ENCODE peak calls at places on chromosomes 6 and 20, in four cellular contexts. R is right atrium auricular region, L is heart right ventricle, G is PC-9. B is an unnamed sample.

GRCh38 chr20:49446808-49447207 is 35.7 kb downstream of the KCNB1 start:
- DNase-seq in R (peak; percentile 77), L (peak; percentile 92), G (no peak), B (no peak)

GRCh38 chr6:45371924-45372582 is 5.7 kb downstream of the SUPT3H start:
- DNase-seq in R (no peak), L (no peak), G (no peak), B (no peak)

GRCh38 chr20:43473058-43473704 is 15.5 kb downstream of the SRSF6 start:
- DNase-seq in R (no peak), L (no peak), G (no peak), B (no peak)

GRCh38 chr6:33217681-33218080 is 9.4 kb downstream of the RING1 start:
- DNase-seq in R (no peak), L (no peak), G (no peak), B (no peak)

GRCh38 chr6:37283786-37284185 is 25.8 kb upstream of the TMEM217 start:
- DNase-seq in R (peak; percentile 75), L (peak; percentile 63), G (no peak), B (no peak)

GRCh38 chr6:72616406-72617015 is 5.4 kb upstream of the KCNQ5 start:
- DNase-seq in R (no peak), L (no peak), G (no peak), B (no peak)

GRCh38 chr6:133254552-133255228 is 13.5 kb downstream of the EYA4 start:
- DNase-seq in R (no peak), L (no peak), G (peak; percentile 5), B (no peak)

GRCh38 chr6:44192428-44193041 is 24.2 kb upstream of the MYMX start:
- DNase-seq in R (no peak), L (no peak), G (no peak), B (no peak)

GRCh38 chr6:139821669-139822223 is 447.3 kb upstream of the CITED2 start:
- DNase-seq in R (no peak), L (no peak), G (no peak), B (no peak)

GRCh38 chr6:127118505-127119360 is at the start of gene RSPO3:
- DNase-seq in R (no peak), L (no peak), G (peak; percentile 28), B (peak; percentile 21)

GRCh38 chr20:35187584-35188190 is 15.8 kb downstream of the PROCR start:
- DNase-seq in R (no peak), L (no peak), G (no peak), B (no peak)

GRCh38 chr20:49510562-49511117 is 28.2 kb upstream of the KCNB1 start:
- DNase-seq in R (peak; percentile 88), L (peak; percentile 23), G (no peak), B (peak; percentile 45)

GRCh38 chr6:120116343-120116742 is 766.8 kb upstream of the MAN1A1 start:
- DNase-seq in R (no peak), L (no peak), G (no peak), B (no peak)

GRCh38 chr20:59013031-59013951 is 5.9 kb upstream of the TUBB1 start:
- DNase-seq in R (peak; percentile 30), L (no peak), G (no peak), B (no peak)

GRCh38 chr6:46969206-46969605 is 47.5 kb upstream of the ADGRF5 start:
- DNase-seq in R (no peak), L (no peak), G (no peak), B (no peak)

GRCh38 chr6:165668951-165669350 is 5.9 kb upstream of the PDE10A start:
- DNase-seq in R (no peak), L (no peak), G (no peak), B (peak; percentile 47)

GRCh38 chr6:93036835-93037234 is 382.5 kb downstream of the EPHA7 start:
- DNase-seq in R (no peak), L (no peak), G (no peak), B (peak; percentile 9)

GRCh38 chr20:17658648-17658993 is 23.4 kb downstream of the RRBP1 start:
- DNase-seq in R (no peak), L (no peak), G (no peak), B (no peak)

GRCh38 chr20:14374191-14374590 is 36.8 kb upstream of the FLRT3 start:
- DNase-seq in R (no peak), L (no peak), G (no peak), B (no peak)

GRCh38 chr6:161273356-161273751 is 507 bp downstream of the AGPAT4 start:
- DNase-seq in R (no peak), L (peak; percentile 22), G (no peak), B (peak; percentile 62)

GRCh38 chr6:154167163-154167562 is 128.1 kb downstream of the OPRM1 start:
- DNase-seq in R (no peak), L (no peak), G (no peak), B (no peak)

GRCh38 chr6:26232950-26233607 is 131.9 kb upstream of the BTN3A2 start:
- DNase-seq in R (no peak), L (no peak), G (peak; percentile 63), B (no peak)

GRCh38 chr6:75609639-75610590 is 8.2 kb downstream of the SENP6 start:
- DNase-seq in R (no peak), L (no peak), G (no peak), B (no peak)

GRCh38 chr20:25277941-25278521 is 30.1 kb downstream of the PYGB start:
- DNase-seq in R (no peak), L (no peak), G (no peak), B (no peak)
- H3K36me3 ChIP-seq in R (peaks cover 87% of the 10 kb centered on the region), L (peaks cover 95% of the 10 kb centered on the region), G (peaks cover 8% of the 10 kb centered on the region), B (peaks cover 93% of the 10 kb centered on the region)

GRCh38 chr6:150600302-150601017 is 775 bp downstream of the PLEKHG1 start:
- DNase-seq in R (peak; percentile 76), L (peak; percentile 73), G (peak; percentile 65), B (peak; percentile 56)
- H3K27ac ChIP-seq in R (peak overlapping the region; percentile 82), L (peak overlapping the region; percentile 96), G (peak overlapping the region; percentile 51), B (no peak overlapping the region)

DNA sequence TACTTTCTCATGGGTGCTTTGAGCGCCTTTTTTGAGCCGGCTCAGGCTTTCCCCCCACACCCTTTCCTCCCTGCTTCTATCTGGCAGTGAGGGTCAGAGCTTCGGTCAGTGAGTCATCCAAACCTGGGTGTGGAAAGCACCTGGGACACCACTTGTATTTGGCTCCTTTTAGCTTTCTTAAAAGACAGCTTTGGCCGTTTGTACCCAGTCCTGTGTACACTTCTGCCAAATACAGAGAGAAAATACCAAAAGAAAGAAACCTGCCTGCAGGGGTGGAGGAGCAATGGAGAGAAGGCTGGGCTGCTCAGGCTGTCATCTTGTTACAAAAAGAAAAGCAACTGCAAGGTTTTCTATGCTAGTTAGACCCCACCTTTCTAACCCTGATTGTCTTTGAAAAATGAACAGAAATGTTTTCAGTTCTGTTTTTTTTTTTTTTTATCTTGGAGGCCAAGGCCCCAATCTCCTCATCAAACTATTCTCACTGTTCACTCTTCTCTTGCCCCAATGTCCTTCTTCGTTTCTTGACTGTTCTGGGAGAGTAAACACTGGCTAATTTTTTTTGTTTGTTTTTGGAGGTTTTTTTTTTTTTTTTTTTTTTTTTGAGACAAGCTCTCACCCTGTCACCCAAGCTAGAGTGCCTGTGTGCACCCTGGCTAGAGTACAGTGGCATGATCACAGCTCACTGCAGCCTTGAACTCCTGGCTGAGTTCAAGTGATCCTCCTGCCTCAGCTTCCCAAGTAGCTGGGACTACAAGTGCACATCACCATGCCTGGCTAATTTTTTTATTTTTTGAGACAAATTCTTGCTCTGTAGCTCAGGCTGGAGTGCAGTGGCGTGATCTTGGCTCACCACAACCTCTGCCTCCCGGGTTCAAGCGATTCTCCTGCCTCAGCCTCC is 76.4 kb downstream of the SSR1 start:
- DNase-seq in R (no peak), L (no peak), G (peak; percentile 64), B (no peak)
- H3K36me3 ChIP-seq in R (peaks cover 37% of the 10 kb centered on the region), L (peaks cover 65% of the 10 kb centered on the region), G (no peaks in the 10 kb centered on the region), B (peaks cover 33% of the 10 kb centered on the region)

GRCh38 chr20:24672181-24672880 is 202.9 kb downstream of the SYNDIG1 start:
- DNase-seq in R (no peak), L (no peak), G (no peak), B (no peak)
- H3K27ac ChIP-seq in R (no peak overlapping the region), L (no peak overlapping the region), G (peak overlapping the region; percentile 64), B (peak overlapping the region; percentile 49)

GRCh38 chr6:42968783-42969182 is 8.2 kb downstream of the GNMT start:
- DNase-seq in R (no peak), L (no peak), G (no peak), B (no peak)

GRCh38 chr6:42970859-42971612 is 7.9 kb downstream of the PEX6 start:
- DNase-seq in R (no peak), L (no peak), G (peak; percentile 21), B (no peak)

GRCh38 chr6:42969934-42970333 is 9.0 kb downstream of the PEX6 start:
- DNase-seq in R (no peak), L (no peak), G (no peak), B (no peak)

GRCh38 chr6:42968126-42968701 is 7.7 kb downstream of the GNMT start:
- DNase-seq in R (no peak), L (no peak), G (no peak), B (no peak)

DNA sequence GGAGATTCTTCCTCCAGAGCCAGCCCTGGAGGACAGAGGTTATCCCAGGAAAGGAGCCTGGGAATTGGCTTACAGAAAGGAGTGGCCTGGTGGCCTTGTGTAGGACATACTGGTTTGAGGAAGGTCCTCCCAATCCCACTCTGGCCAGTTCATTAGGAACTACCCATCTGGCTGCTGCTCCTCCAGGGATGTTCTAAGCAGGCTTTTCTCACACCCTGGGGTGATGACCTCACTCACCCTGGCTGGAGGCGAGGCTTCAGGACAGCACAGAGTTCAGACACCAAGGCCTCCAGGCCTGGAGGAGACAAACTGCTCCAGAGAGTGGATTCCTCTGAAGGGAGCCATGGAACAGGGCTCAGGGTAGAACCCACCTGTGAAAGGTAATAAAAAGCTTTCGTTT is 8.9 kb downstream of the GNMT start:
- DNase-seq in R (no peak), L (no peak), G (no peak), B (no peak)
- H3K36me3 ChIP-seq in R (peaks cover 25% of the 10 kb centered on the region), L (peaks cover 63% of the 10 kb centered on the region), G (no peaks in the 10 kb centered on the region), B (peaks cover 2% of the 10 kb centered on the region)

GRCh38 chr6:56529594-56530191 is 113.0 kb downstream of the DST start:
- DNase-seq in R (no peak), L (no peak), G (no peak), B (no peak)

GRCh38 chr6:56534680-56535419 is 107.8 kb downstream of the DST start:
- DNase-seq in R (no peak), L (no peak), G (no peak), B (no peak)

GRCh38 chr6:56531839-56532595 is 110.7 kb downstream of the DST start:
- DNase-seq in R (no peak), L (no peak), G (no peak), B (no peak)

GRCh38 chr6:56535626-56536025 is 107.1 kb downstream of the DST start:
- DNase-seq in R (no peak), L (no peak), G (no peak), B (no peak)

GRCh38 chr6:56532766-56533551 is 109.7 kb downstream of the DST start:
- DNase-seq in R (no peak), L (no peak), G (no peak), B (no peak)
- H3K27ac ChIP-seq in R (no peak overlapping the region), L (no peak overlapping the region), G (no peak overlapping the region), B (no peak overlapping the region)

DNA sequence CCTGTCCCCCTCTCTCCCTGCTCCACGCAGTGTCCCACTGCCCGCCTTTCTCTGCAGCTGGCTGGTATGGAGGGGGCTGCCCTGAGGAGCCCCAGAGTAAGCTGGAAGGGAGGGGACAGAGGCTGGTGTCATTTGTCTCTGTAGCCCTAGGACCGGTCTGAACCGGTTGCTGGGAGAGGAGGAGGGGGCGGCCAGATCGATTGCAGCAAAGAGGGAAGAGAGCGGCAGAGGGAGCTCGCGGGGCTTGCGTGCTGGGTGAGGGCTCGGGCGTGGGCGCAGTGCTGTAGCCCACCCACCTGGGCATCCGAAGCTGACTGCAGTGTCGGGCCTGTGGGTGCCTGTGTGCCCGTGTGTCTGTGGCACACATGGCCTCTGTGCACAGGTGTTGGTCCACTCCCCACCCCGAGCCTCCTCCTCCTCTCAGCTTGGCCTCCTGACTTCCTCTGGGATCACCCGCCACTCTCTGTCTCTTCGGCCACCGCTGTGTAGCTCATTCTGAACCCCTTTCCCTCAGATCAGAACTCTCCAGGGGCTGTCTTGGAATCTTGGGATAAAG is 50.7 kb downstream of the SRC start:
- DNase-seq in R (no peak), L (no peak), G (no peak), B (no peak)
- H3K36me3 ChIP-seq in R (peaks cover 15% of the 10 kb centered on the region), L (no peaks in the 10 kb centered on the region), G (no peaks in the 10 kb centered on the region), B (peaks cover 4% of the 10 kb centered on the region)